ENCODE peak calls at places on chromosomes 5 and 9, in four cellular contexts. W, N, R and Q are unnamed samples.

GRCh38 chr5:135239461-135240282 is 159.4 kb downstream of the MACROH2A1 start:
- DNase-seq in W (no peak), R (no peak), N (no peak), Q (no peak)

GRCh38 chr5:95617057-95617456 is 2.8 kb upstream of the GPR150 start:
- DNase-seq in N (no peak), R (peak; percentile 73), W (peak; percentile 14), Q (no peak)

GRCh38 chr5:148697177-148697820 is 43.0 kb upstream of the HTR4 start:
- DNase-seq in W (no peak), R (no peak), N (no peak), Q (peak; percentile 60)

GRCh38 chr5:76874088-76874581 is 24.3 kb downstream of the S100Z start:
- DNase-seq in R (peak; percentile 39), N (no peak), W (no peak), Q (peak; percentile 49)

GRCh38 chr9:72401396-72401795 is 36.4 kb upstream of the ZFAND5 start:
- DNase-seq in R (no peak), W (no peak), N (no peak), Q (no peak)

GRCh38 chr5:37771731-37772130 is 68.1 kb downstream of the GDNF start:
- DNase-seq in R (no peak), W (no peak), N (no peak), Q (no peak)

GRCh38 chr9:83141887-83142286 is 78.9 kb upstream of the RASEF start:
- DNase-seq in N (no peak), W (no peak), R (no peak), Q (no peak)

GRCh38 chr9:137277329-137278041 is at the start of gene TOR4A:
- DNase-seq in W (peak; percentile 92), R (peak; percentile 42), N (peak; percentile 94), Q (peak; percentile 90)

GRCh38 chr9:130166399-130166798 is 5.8 kb upstream of the NCS1 start:
- DNase-seq in R (no peak), N (no peak), W (no peak), Q (no peak)

GRCh38 chr9:137455361-137455991 is 3.7 kb downstream of the NSMF start:
- DNase-seq in R (no peak), W (no peak), N (no peak), Q (no peak)

GRCh38 chr5:163165277-163165676 is 272.1 kb upstream of the CCNG1 start:
- DNase-seq in N (no peak), R (no peak), W (no peak), Q (no peak)

GRCh38 chr5:132389453-132390286 is 20.2 kb downstream of the SLC22A5 start:
- DNase-seq in R (no peak), N (no peak), W (peak; percentile 93), Q (peak; percentile 29)

GRCh38 chr9:128056887-128057723 is 10.0 kb downstream of the NAIF1 start:
- DNase-seq in R (no peak), N (peak; percentile 74), W (no peak), Q (peak; percentile 8)

GRCh38 chr9:131398204-131398603 is 4.3 kb downstream of the PRRC2B start:
- DNase-seq in R (peak; percentile 64), N (no peak), W (no peak), Q (peak; percentile 16)

GRCh38 chr5:17154211-17154996 is 63.0 kb upstream of the BASP1 start:
- DNase-seq in R (no peak), W (peak; percentile 72), N (no peak), Q (no peak)

GRCh38 chr5:77645995-77646639 is 7.6 kb upstream of the OTP start:
- DNase-seq in W (no peak), N (no peak), R (no peak), Q (no peak)

GRCh38 chr9:124332756-124333155 is 75.0 kb downstream of the NEK6 start:
- DNase-seq in N (no peak), R (no peak), W (no peak), Q (no peak)

GRCh38 chr5:33997331-33997983 is 10.4 kb downstream of the AMACR start:
- DNase-seq in N (peak; percentile 52), W (peak; percentile 70), R (no peak), Q (peak; percentile 56)

GRCh38 chr5:160457255-160457654 is 35.6 kb downstream of the PTTG1 start:
- DNase-seq in W (no peak), N (no peak), R (no peak), Q (no peak)

GRCh38 chr9:96448546-96449170 is 1.3 kb upstream of the HABP4 start:
- DNase-seq in N (no peak), R (no peak), W (no peak), Q (no peak)

GRCh38 chr9:96449844-96450612 is at the start of gene HABP4:
- DNase-seq in N (peak; percentile 87), R (peak; percentile 48), W (peak; percentile 92), Q (peak; percentile 99)

GRCh38 chr9:96447406-96447805 is 2.6 kb upstream of the HABP4 start:
- DNase-seq in R (no peak), W (no peak), N (no peak), Q (no peak)

GRCh38 chr9:96450613-96451544 is 910 bp downstream of the HABP4 start:
- DNase-seq in R (no peak), N (peak; percentile 25), W (peak; percentile 29), Q (no peak)

DNA sequence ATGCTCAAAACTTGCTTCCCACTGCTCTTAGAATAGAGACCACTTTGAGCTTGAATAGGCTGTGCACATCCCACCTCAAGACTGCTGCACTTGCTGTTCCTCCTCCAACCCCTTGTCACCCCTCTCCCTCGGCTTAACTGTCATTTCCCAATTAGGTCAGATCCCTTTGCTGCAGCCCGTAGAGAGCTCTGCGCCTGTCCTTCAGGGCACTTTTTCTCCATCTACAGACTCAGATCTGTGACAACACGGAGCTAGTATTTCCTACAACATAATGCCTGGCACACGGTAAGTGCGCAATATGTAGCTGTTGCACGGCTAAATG is 486 bp upstream of the HABP4 start:
- DNase-seq in R (no peak), W (no peak), N (no peak), Q (no peak)
- TF ChIP-seq SMC3 in R (no peak), W (no peak), N (no peak), Q (no peak)

GRCh38 chr9:17682684-17683083 is 103.8 kb downstream of the SH3GL2 start:
- DNase-seq in W (no peak), N (no peak), R (no peak), Q (no peak)
- TF ChIP-seq POLR2AphosphoS2 in W (no peak), N (no peak), R (no peak), Q (no peak)

DNA sequence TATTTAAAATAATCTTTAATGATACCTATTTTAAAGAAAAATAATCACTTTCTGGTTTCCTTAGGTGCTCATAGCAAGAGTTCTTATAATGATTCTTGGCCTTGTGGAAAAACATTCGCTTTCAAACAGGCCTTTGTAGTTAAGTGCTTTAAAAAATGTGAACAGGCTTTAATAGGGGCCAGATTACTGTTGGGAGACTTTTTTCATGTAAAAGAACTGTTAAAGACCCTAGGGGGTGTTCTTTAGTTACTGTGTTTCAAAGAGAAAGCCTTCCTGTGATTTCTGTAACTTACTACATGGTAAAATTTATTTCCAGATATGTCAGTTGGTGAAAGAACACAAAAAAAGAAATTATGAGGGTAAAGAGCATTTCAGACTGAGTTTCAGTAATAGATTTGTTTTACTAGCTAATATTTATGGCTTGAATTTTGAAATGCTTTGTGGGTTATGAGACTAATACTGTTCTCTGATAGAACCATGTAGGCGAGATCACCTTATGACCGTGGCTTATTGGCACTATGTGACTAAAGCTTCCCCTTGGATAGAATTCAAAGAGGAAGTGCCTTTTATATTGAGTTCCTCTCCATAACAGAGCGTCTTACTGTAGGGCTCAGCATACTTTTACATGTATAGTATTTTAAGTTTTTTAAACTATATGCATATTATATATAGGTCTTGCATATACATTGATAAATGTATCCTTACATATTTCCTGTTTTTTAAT is 70.8 kb downstream of the CSNK1G3 start:
- DNase-seq in W (no peak), R (no peak), N (no peak), Q (no peak)
- TF ChIP-seq SMC3 in W (no peak), R (no peak), N (no peak), Q (no peak)

DNA sequence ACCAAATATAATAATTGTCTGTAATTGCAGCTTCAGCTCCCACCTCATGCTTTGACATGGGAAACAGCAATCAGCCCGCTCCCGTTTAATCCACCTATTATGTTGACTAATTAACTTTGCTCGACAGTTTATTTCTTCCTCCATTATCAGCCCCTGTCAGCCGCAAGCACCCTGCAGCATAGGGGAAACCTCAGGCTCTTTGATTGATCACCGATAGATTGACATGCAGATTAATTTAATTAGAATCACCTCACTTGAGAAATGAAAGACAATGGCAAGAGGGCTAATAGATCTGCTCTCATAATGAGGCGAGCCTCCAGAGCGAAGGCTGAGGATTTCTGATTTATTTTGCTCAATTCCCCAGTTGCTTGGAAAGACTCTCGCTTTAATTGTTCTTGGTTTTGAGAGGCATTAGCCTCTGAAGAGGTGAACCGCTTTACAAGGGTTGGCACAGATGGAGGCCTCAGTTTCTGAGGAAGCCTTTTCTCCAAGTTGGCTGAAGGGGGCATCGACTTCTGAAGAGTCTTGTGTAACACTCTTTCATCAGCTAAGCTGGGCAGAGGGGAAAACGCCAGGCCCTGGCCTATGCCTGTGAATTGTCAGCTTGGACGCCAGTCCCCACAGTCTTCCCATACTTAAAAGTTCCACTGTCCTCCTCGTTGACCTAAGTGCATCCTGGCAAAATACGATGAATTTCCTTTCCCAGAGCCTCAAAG is 275.4 kb downstream of the EBF1 start:
- DNase-seq in N (no peak), R (no peak), W (no peak), Q (no peak)
- TF ChIP-seq POLR2AphosphoS2 in N (no peak), R (no peak), W (no peak), Q (no peak)

GRCh38 chr5:143557992-143558506 is 154.6 kb upstream of the NR3C1 start:
- DNase-seq in R (no peak), W (no peak), N (no peak), Q (no peak)

GRCh38 chr5:143554918-143555477 is 151.5 kb upstream of the NR3C1 start:
- DNase-seq in R (no peak), W (peak; percentile 79), N (peak; percentile 93), Q (no peak)

GRCh38 chr5:143559586-143559985 is 156.1 kb upstream of the NR3C1 start:
- DNase-seq in N (no peak), R (no peak), W (no peak), Q (no peak)

GRCh38 chr5:143554194-143554717 is 150.8 kb upstream of the NR3C1 start:
- DNase-seq in N (no peak), R (no peak), W (peak; percentile 74), Q (no peak)

DNA sequence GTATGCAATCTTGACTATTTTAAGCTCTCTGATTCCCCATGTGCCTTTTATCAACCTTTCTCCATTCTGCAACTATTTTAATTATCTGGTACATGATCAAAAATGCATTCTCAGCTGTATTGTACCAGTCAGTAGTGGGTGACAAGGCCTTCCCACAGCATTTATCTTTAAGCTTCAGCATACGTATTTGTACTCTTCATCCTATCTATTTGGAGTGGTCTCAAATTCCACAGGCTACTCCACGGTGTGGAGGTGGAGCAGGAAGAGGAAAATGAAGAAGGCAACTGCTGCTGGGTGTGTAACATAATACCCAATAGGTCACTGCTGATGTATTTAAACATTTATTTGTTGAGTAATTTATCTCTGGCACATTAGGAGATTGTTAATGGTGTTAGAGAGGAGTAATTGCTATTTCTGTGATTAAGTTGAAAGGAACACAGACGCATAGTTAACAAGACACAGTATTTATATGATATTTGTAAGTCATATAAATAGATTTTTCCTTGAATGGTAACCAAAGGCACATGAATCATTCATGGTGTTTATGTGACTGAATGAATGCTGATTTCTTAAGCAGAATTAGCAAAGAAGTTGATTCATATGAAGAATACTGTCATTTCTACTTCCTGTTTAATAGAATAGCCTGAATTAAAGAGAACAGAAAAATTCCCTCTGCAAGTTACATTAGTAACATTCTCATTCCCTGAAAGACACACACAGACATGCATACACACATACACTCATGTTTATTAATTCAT is 153.8 kb upstream of the NR3C1 start:
- DNase-seq in W (no peak), R (peak; percentile 11), N (no peak), Q (no peak)
- TF ChIP-seq SMC3 in W (no peak), R (no peak), N (no peak), Q (no peak)